ENCODE peak calls at places on chromosomes 4 and X, in six cellular contexts. One of them, this sample, is unnamed.
A peak's percentile ranks its signal among the peaks of the same experiment; 100 is the strongest.

GRCh38 chrX:151563449-151563848 is at the start of gene PASD1:
- DNase-seq in heart left ventricle: no peak
- DNase-seq in lower lobe of right lung: no peak
- DNase-seq in psoas muscle: no peak
- DNase-seq in ovary: no peak
- DNase-seq in lung: no peak
- DNase-seq in this sample: no peak

GRCh38 chr4:177236889-177237288 is 72.8 kb upstream of the NEIL3 start:
- DNase-seq in heart left ventricle: no peak
- DNase-seq in lower lobe of right lung: no peak
- DNase-seq in psoas muscle: no peak
- DNase-seq in ovary: no peak
- DNase-seq in lung: no peak
- DNase-seq in this sample: no peak

GRCh38 chr4:55012363-55013255 is 112.8 kb downstream of the KDR start:
- DNase-seq in heart left ventricle: no peak
- DNase-seq in lower lobe of right lung: no peak
- DNase-seq in psoas muscle: no peak
- DNase-seq in ovary: no peak
- DNase-seq in lung: no peak
- DNase-seq in this sample: no peak

GRCh38 chr4:24686866-24687672 is 102.7 kb upstream of the DHX15 start:
- DNase-seq in heart left ventricle: no peak
- DNase-seq in lower lobe of right lung: peak; percentile 53
- DNase-seq in psoas muscle: no peak
- DNase-seq in ovary: no peak
- DNase-seq in lung: no peak
- DNase-seq in this sample: no peak

GRCh38 chr4:12050357-12050756 is 621.7 kb upstream of the HS3ST1 start:
- DNase-seq in heart left ventricle: no peak
- DNase-seq in lower lobe of right lung: no peak
- DNase-seq in psoas muscle: no peak
- DNase-seq in ovary: no peak
- DNase-seq in lung: no peak
- DNase-seq in this sample: no peak

GRCh38 chr4:13548059-13548983 is 4.0 kb upstream of the NKX3-2 start:
- DNase-seq in heart left ventricle: no peak
- DNase-seq in lower lobe of right lung: no peak
- DNase-seq in psoas muscle: no peak
- DNase-seq in ovary: no peak
- DNase-seq in lung: no peak
- DNase-seq in this sample: no peak

GRCh38 chr4:110540606-110541440 is 64.9 kb downstream of the ENPEP start:
- DNase-seq in heart left ventricle: no peak
- DNase-seq in lower lobe of right lung: no peak
- DNase-seq in psoas muscle: no peak
- DNase-seq in ovary: no peak
- DNase-seq in lung: no peak
- DNase-seq in this sample: no peak

GRCh38 chrX:65866146-65866545 is 173.7 kb downstream of the VSIG4 start:
- DNase-seq in heart left ventricle: no peak
- DNase-seq in lower lobe of right lung: no peak
- DNase-seq in psoas muscle: no peak
- DNase-seq in ovary: no peak
- DNase-seq in lung: no peak
- DNase-seq in this sample: no peak

GRCh38 chrX:41275661-41276609 is 58.0 kb upstream of the DDX3X start:
- DNase-seq in heart left ventricle: peak; percentile 78
- DNase-seq in lower lobe of right lung: peak; percentile 74
- DNase-seq in psoas muscle: peak; percentile 85
- DNase-seq in ovary: peak; percentile 85
- DNase-seq in lung: peak; percentile 58
- DNase-seq in this sample: no peak

GRCh38 chrX:115940348-115940747 is 230.2 kb upstream of the AGTR2 start:
- DNase-seq in heart left ventricle: no peak
- DNase-seq in lower lobe of right lung: no peak
- DNase-seq in psoas muscle: no peak
- DNase-seq in ovary: no peak
- DNase-seq in lung: no peak
- DNase-seq in this sample: no peak

DNA sequence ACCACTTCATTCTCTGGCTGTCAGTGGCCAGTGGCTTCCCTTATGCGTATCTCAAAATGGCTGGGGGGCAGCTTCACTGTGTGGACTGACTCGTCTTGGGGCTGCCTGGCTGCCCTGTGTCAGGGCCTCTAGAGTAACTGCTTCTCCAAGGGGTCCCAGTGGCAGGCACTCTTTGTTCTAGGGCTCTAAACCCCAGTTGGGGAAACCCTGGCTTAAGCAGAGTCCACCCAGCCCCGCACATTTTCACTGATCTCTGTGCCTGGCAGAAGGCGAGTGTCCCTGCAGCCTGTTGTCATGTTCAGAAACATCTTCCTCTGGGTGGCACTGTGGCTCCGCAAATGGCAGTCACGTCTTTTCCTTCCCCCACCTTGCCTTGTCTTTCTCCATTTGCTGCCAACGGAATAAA is 59.7 kb downstream of the NBDY start:
- DNase-seq in heart left ventricle: no peak
- DNase-seq in lower lobe of right lung: no peak
- DNase-seq in psoas muscle: peak; percentile 86
- DNase-seq in ovary: no peak
- DNase-seq in lung: no peak
- DNase-seq in this sample: no peak
- H3K4me3 ChIP-seq in heart left ventricle: no peak overlapping the region
- H3K4me3 ChIP-seq in lower lobe of right lung: no peak overlapping the region
- H3K4me3 ChIP-seq in psoas muscle: peak overlapping the region; percentile 45
- H3K4me3 ChIP-seq in ovary: no peak overlapping the region
- H3K4me3 ChIP-seq in lung: no peak overlapping the region
- H3K4me3 ChIP-seq in this sample: no peak overlapping the region

DNA sequence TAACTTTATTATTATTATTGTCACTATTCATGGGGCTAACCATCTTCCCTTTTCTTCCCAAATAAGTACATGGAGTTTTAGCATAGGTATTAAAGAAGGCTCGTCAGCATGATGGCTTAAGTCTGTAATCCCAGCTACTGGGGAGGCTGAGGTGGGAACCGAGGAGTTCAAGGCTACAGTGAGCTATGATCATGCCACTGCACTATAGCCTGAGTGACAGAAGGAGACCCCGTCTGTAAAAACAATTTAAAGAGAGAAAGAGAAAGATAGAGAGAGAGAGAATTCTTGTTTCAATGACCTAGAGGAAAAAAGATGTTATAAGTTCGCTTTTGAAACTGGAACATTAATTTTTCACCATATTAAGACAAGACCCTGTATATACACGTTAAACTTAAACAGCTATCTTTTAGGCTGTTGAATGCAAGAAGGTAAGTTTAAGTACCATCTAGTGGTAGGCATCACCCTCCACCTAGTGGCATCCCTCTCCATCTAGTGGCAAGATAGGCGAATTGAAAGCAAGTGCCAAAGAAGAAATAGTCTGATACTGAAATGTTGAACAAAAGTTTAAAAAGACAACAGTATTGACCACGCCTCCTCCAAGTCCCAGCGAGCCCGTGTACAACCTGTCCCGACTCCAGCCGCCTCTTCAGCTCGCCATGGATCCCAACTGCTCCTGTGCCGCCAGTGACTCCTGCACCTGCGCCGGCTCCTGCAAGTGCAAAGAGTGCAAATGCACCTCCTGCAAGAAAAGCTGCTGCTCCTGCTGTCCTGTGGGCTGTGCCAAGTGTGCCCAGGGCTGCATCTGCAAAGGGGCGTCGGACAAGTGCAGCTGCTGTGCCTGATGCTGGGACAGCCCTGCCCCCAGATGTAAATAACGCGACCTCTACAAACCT is 26.0 kb upstream of the YTHDC1 start:
- DNase-seq in heart left ventricle: no peak
- DNase-seq in lower lobe of right lung: peak; percentile 49
- DNase-seq in psoas muscle: no peak
- DNase-seq in ovary: peak; percentile 16
- DNase-seq in lung: peak; percentile 35
- DNase-seq in this sample: no peak
- TF ChIP-seq CTCF in heart left ventricle: peak; percentile 70
- TF ChIP-seq CTCF in lower lobe of right lung: peak; percentile 75
- TF ChIP-seq CTCF in psoas muscle: peak; percentile 89
- TF ChIP-seq CTCF in ovary: no peak
- TF ChIP-seq CTCF in lung: peak; percentile 88
- TF ChIP-seq CTCF in this sample: peak; percentile 59

GRCh38 chrX:47316276-47317025 is 53.9 kb upstream of the ZNF157 start:
- DNase-seq in heart left ventricle: no peak
- DNase-seq in lower lobe of right lung: no peak
- DNase-seq in psoas muscle: no peak
- DNase-seq in ovary: no peak
- DNase-seq in lung: no peak
- DNase-seq in this sample: no peak
- H3K4me3 ChIP-seq in heart left ventricle: no peak overlapping the region
- H3K4me3 ChIP-seq in lower lobe of right lung: no peak overlapping the region
- H3K4me3 ChIP-seq in psoas muscle: no peak overlapping the region
- H3K4me3 ChIP-seq in ovary: no peak overlapping the region
- H3K4me3 ChIP-seq in lung: no peak overlapping the region
- H3K4me3 ChIP-seq in this sample: peak overlapping the region; percentile 4

GRCh38 chr4:179748837-179749236 is 2306.6 kb upstream of the AGA start:
- DNase-seq in heart left ventricle: no peak
- DNase-seq in lower lobe of right lung: no peak
- DNase-seq in psoas muscle: no peak
- DNase-seq in ovary: no peak
- DNase-seq in lung: no peak
- DNase-seq in this sample: no peak
- TF ChIP-seq CTCF in heart left ventricle: no peak
- TF ChIP-seq CTCF in lower lobe of right lung: no peak
- TF ChIP-seq CTCF in psoas muscle: no peak
- TF ChIP-seq CTCF in ovary: no peak
- TF ChIP-seq CTCF in lung: no peak
- TF ChIP-seq CTCF in this sample: no peak

GRCh38 chrX:7925867-7926472 is 1.2 kb downstream of the PNPLA4 start:
- DNase-seq in heart left ventricle: no peak
- DNase-seq in lower lobe of right lung: peak; percentile 45
- DNase-seq in psoas muscle: peak; percentile 56
- DNase-seq in ovary: peak; percentile 39
- DNase-seq in lung: peak; percentile 50
- DNase-seq in this sample: peak; percentile 69
- H3K4me3 ChIP-seq in heart left ventricle: no peak overlapping the region
- H3K4me3 ChIP-seq in lower lobe of right lung: no peak overlapping the region
- H3K4me3 ChIP-seq in psoas muscle: no peak overlapping the region
- H3K4me3 ChIP-seq in ovary: no peak overlapping the region
- H3K4me3 ChIP-seq in lung: no peak overlapping the region
- H3K4me3 ChIP-seq in this sample: no peak overlapping the region